ENCODE peak calls at places on chromosome 10, in four cellular contexts. N, V, W and F are unnamed samples.

GRCh38 chr10:71581376-71581775 is 138.2 kb downstream of the C10orf105 start:
- DNase-seq in N (no peak), V (no peak), W (no peak), F (no peak)

GRCh38 chr10:71756441-71757191 is 16.7 kb downstream of the VSIR start:
- DNase-seq in V (no peak), N (no peak), W (no peak), F (no peak)

GRCh38 chr10:119602241-119603095 is 5.7 kb upstream of the TIAL1 start:
- DNase-seq in V (no peak), W (no peak), N (no peak), F (no peak)

GRCh38 chr10:28179490-28180099 is 123.3 kb downstream of the MPP7 start:
- DNase-seq in N (no peak), W (no peak), V (peak), F (no peak)

GRCh38 chr10:49751216-49751615 is 10.9 kb downstream of the OGDHL start:
- DNase-seq in W (no peak), V (no peak), N (no peak), F (no peak)

GRCh38 chr10:8055420-8056349 is 1.2 kb downstream of the GATA3 start:
- DNase-seq in N (no peak), W (no peak), V (no peak), F (no peak)

GRCh38 chr10:49379596-49380410 is 16.1 kb downstream of the DRGX start:
- DNase-seq in V (no peak), W (no peak), N (no peak), F (no peak)

GRCh38 chr10:129897851-129898463 is 66.1 kb downstream of the EBF3 start:
- DNase-seq in V (no peak), N (no peak), W (no peak), F (no peak)

GRCh38 chr10:29554660-29555059 is 80.1 kb downstream of the SVIL start:
- DNase-seq in N (no peak), V (no peak), W (no peak), F (no peak)

GRCh38 chr10:128086003-128086863 is 40.0 kb downstream of the MKI67 start:
- DNase-seq in W (no peak), V (no peak), N (no peak), F (no peak)

GRCh38 chr10:133022784-133023115 is 65.0 kb upstream of the ADGRA1 start:
- DNase-seq in N (no peak), V (no peak), W (no peak), F (peak)

GRCh38 chr10:132248455-132249231 is 59.1 kb downstream of the STK32C start:
- DNase-seq in N (no peak), W (peak), V (no peak), F (no peak)

GRCh38 chr10:76296885-76297775 is 865.7 kb downstream of the LRMDA start:
- DNase-seq in V (no peak), W (no peak), N (no peak), F (no peak)

GRCh38 chr10:96992721-96993120 is 160.6 kb downstream of the LCOR start:
- DNase-seq in N (no peak), V (no peak), W (no peak), F (no peak)

GRCh38 chr10:70096016-70096704 is 36.5 kb downstream of the AIFM2 start:
- DNase-seq in W (no peak), N (no peak), V (no peak), F (no peak)

GRCh38 chr10:84076540-84077195 is 62.6 kb upstream of the GHITM start:
- DNase-seq in W (no peak), V (peak), N (no peak), F (no peak)

GRCh38 chr10:53841746-53842145 is 959.3 kb downstream of the PCDH15 start:
- DNase-seq in N (no peak), V (no peak), W (no peak), F (no peak)

GRCh38 chr10:121485443-121486139 is 112.7 kb downstream of the FGFR2 start:
- DNase-seq in V (no peak), W (no peak), N (no peak), F (no peak)

GRCh38 chr10:132865851-132866600 is 76.3 kb downstream of the CFAP46 start:
- DNase-seq in W (peak), N (peak), V (no peak), F (peak)

GRCh38 chr10:92142949-92143348 is 147.9 kb downstream of the CPEB3 start:
- DNase-seq in W (no peak), V (no peak), N (no peak), F (no peak)

GRCh38 chr10:114313139-114313538 is 74.1 kb downstream of the VWA2 start:
- DNase-seq in W (no peak), V (no peak), N (no peak), F (no peak)

GRCh38 chr10:77925410-77925794 is 1.2 kb downstream of the DLG5 start:
- DNase-seq in W (no peak), V (no peak), N (no peak), F (no peak)

GRCh38 chr10:10892290-10892875 is 125.3 kb upstream of the CELF2 start:
- DNase-seq in W (no peak), V (no peak), N (no peak), F (no peak)

GRCh38 chr10:103661198-103661950 is 167.9 kb downstream of the NEURL1 start:
- DNase-seq in N (peak), V (peak), W (peak), F (peak)

GRCh38 chr10:23047201-23048050 is 48.0 kb upstream of the MSRB2 start:
- DNase-seq in N (no peak), V (no peak), W (no peak), F (no peak)

GRCh38 chr10:88735661-88736060 is 24.2 kb upstream of the LIPN start:
- DNase-seq in V (no peak), W (no peak), N (no peak), F (no peak)

GRCh38 chr10:103227416-103227815 is 18.3 kb upstream of the RPEL1 start:
- DNase-seq in V (no peak), W (no peak), N (no peak), F (no peak)

GRCh38 chr10:31961675-31962074 is 33.0 kb upstream of the ARHGAP12 start:
- DNase-seq in N (no peak), V (peak), W (no peak), F (no peak)

GRCh38 chr10:122374859-122375721 is 582 bp downstream of the PLEKHA1 start:
- DNase-seq in N (peak), V (no peak), W (peak), F (peak)

GRCh38 chr10:60862517-60862916 is 81.5 kb downstream of the RHOBTB1 start:
- DNase-seq in V (no peak), W (no peak), N (no peak), F (no peak)

GRCh38 chr10:97851341-97852001 is 1.8 kb downstream of the GOLGA7B start:
- DNase-seq in W (no peak), V (no peak), N (no peak), F (no peak)

GRCh38 chr10:98246911-98247820 is 20.8 kb downstream of the LOXL4 start:
- DNase-seq in W (no peak), N (no peak), V (peak), F (no peak)

GRCh38 chr10:7133958-7134357 is 276.9 kb downstream of the SFMBT2 start:
- DNase-seq in N (no peak), W (no peak), V (no peak), F (no peak)

GRCh38 chr10:92850186-92850585 is 1.9 kb downstream of the EXOC6 start:
- DNase-seq in V (no peak), N (no peak), W (no peak), F (no peak)

GRCh38 chr10:73819513-73820093 is 8.2 kb upstream of the NDST2 start:
- DNase-seq in V (no peak), N (peak), W (peak), F (peak)

GRCh38 chr10:32054087-32054486 is 2.1 kb downstream of the KIF5B start:
- DNase-seq in N (no peak), W (no peak), V (no peak), F (no peak)

GRCh38 chr10:100748251-100749058 is 3.1 kb downstream of the PAX2 start:
- DNase-seq in V (no peak), N (no peak), W (no peak), F (no peak)
- H3K4me3 ChIP-seq in V (no peak), N (peak), W (peak), F (no peak)

DNA sequence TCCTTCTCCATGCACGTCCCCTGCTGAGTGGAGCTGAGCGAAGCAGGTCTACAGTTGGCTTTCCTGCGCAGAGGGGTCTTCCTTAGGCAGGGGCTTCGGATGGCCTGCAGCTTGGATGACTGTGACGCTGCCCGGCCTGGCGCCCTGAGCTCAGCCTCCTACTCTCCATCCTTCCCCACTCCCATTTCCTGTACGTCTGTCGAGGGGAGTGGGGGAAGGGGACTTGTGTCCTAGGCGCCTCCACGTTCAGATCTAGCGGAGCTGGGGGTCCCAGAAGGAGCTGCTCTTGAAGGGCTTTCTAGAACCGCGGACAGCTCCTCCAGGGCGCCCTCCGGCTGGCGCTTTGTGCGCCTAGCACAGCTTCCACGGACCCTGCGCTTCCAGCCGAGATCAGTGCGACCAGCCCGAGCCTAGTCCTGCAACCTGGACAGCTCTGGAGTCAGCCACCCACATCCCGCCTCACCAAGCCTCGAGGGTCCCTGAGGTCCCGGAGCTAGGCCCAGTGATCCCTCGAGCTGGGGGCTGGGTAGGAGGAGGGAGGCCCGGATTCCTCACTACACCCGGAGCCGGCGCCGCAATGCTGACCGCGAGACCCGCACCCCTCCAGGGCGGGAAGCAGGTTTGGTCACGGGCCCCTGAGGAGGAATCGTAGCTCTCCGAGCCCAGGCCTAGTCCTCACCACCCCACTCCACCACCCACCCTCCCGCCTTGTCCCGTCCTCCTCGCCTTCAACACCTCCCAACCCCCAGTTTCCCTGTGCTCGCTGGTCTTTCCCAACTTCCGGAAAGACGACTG is 1.8 kb downstream of the GRID1 start:
- DNase-seq in V (no peak), N (no peak), W (no peak), F (no peak)
- H3K4me3 ChIP-seq in V (no peak), N (peak), W (peak), F (no peak)

GRCh38 chr10:87721781-87722180 is 62.1 kb downstream of the PAPSS2 start:
- DNase-seq in W (no peak), N (no peak), V (no peak), F (no peak)
- H3K4me3 ChIP-seq in W (no peak), N (no peak), V (no peak), F (no peak)

GRCh38 chr10:17504547-17505245 is 50.3 kb upstream of the ST8SIA6 start:
- DNase-seq in V (no peak), N (no peak), W (no peak), F (no peak)
- H3K4me3 ChIP-seq in V (no peak), N (no peak), W (no peak), F (no peak)

GRCh38 chr10:124030711-124031110 is 62.7 kb downstream of the CHST15 start:
- DNase-seq in N (no peak), W (no peak), V (no peak), F (no peak)
- H3K4me3 ChIP-seq in N (no peak), W (no peak), V (no peak), F (no peak)